ENCODE peak calls at places on chromosomes 2 and 18, in six cellular contexts. One of them, this sample, is unnamed.

GRCh38 chr18:77733292-77733903 is 483.8 kb downstream of the GALR1 start:
- DNase-seq in sigmoid colon: no peak
- DNase-seq in endothelial cell of umbilical vein: no peak
- DNase-seq in keratinocyte: no peak
- DNase-seq in IMR-90: no peak
- DNase-seq in astrocyte: no peak
- DNase-seq in this sample: no peak

GRCh38 chr18:7173216-7173615 is 55.6 kb upstream of the LAMA1 start:
- DNase-seq in sigmoid colon: no peak
- DNase-seq in endothelial cell of umbilical vein: no peak
- DNase-seq in keratinocyte: no peak
- DNase-seq in IMR-90: no peak
- DNase-seq in astrocyte: no peak
- DNase-seq in this sample: no peak

GRCh38 chr2:65231121-65231520 is 3.5 kb downstream of the ACTR2 start:
- DNase-seq in sigmoid colon: no peak
- DNase-seq in endothelial cell of umbilical vein: peak; percentile 3
- DNase-seq in keratinocyte: no peak
- DNase-seq in IMR-90: peak; percentile 61
- DNase-seq in astrocyte: peak; percentile 54
- DNase-seq in this sample: no peak

GRCh38 chr2:102703748-102704147 is 58.1 kb upstream of the TMEM182 start:
- DNase-seq in sigmoid colon: no peak
- DNase-seq in endothelial cell of umbilical vein: peak; percentile 28
- DNase-seq in keratinocyte: no peak
- DNase-seq in IMR-90: peak; percentile 5
- DNase-seq in astrocyte: peak; percentile 2
- DNase-seq in this sample: peak; percentile 4

GRCh38 chr2:233413529-233414272 is 59.4 kb downstream of the DGKD start:
- DNase-seq in sigmoid colon: no peak
- DNase-seq in endothelial cell of umbilical vein: peak; percentile 80
- DNase-seq in keratinocyte: peak; percentile 21
- DNase-seq in IMR-90: peak; percentile 46
- DNase-seq in astrocyte: peak; percentile 67
- DNase-seq in this sample: peak; percentile 78

GRCh38 chr2:148298201-148298600 is 277.3 kb downstream of the MBD5 start:
- DNase-seq in sigmoid colon: no peak
- DNase-seq in endothelial cell of umbilical vein: no peak
- DNase-seq in keratinocyte: no peak
- DNase-seq in IMR-90: peak; percentile 16
- DNase-seq in astrocyte: peak; percentile 26
- DNase-seq in this sample: no peak

GRCh38 chr2:56364902-56365301 is 181.1 kb downstream of the CCDC85A start:
- DNase-seq in sigmoid colon: no peak
- DNase-seq in endothelial cell of umbilical vein: peak; percentile 21
- DNase-seq in keratinocyte: no peak
- DNase-seq in IMR-90: no peak
- DNase-seq in astrocyte: no peak
- DNase-seq in this sample: no peak

GRCh38 chr2:176491172-176491904 is 222.1 kb downstream of the MTX2 start:
- DNase-seq in sigmoid colon: peak; percentile 84
- DNase-seq in endothelial cell of umbilical vein: no peak
- DNase-seq in keratinocyte: peak; percentile 98
- DNase-seq in IMR-90: peak; percentile 96
- DNase-seq in astrocyte: peak; percentile 100
- DNase-seq in this sample: peak; percentile 90

GRCh38 chr2:2057125-2057721 is 273.9 kb downstream of the MYT1L start:
- DNase-seq in sigmoid colon: peak; percentile 72
- DNase-seq in endothelial cell of umbilical vein: peak; percentile 1
- DNase-seq in keratinocyte: no peak
- DNase-seq in IMR-90: no peak
- DNase-seq in astrocyte: peak; percentile 5
- DNase-seq in this sample: no peak

GRCh38 chr18:13394794-13395193 is 176.2 kb downstream of the LDLRAD4 start:
- DNase-seq in sigmoid colon: no peak
- DNase-seq in endothelial cell of umbilical vein: no peak
- DNase-seq in keratinocyte: no peak
- DNase-seq in IMR-90: no peak
- DNase-seq in astrocyte: no peak
- DNase-seq in this sample: no peak

GRCh38 chr2:159010340-159010739 is 41.9 kb downstream of the TANC1 start:
- DNase-seq in sigmoid colon: no peak
- DNase-seq in endothelial cell of umbilical vein: peak; percentile 52
- DNase-seq in keratinocyte: no peak
- DNase-seq in IMR-90: peak; percentile 80
- DNase-seq in astrocyte: peak; percentile 77
- DNase-seq in this sample: no peak

GRCh38 chr2:12278217-12278755 is 438.4 kb upstream of the TRIB2 start:
- DNase-seq in sigmoid colon: no peak
- DNase-seq in endothelial cell of umbilical vein: no peak
- DNase-seq in keratinocyte: no peak
- DNase-seq in IMR-90: no peak
- DNase-seq in astrocyte: no peak
- DNase-seq in this sample: no peak

GRCh38 chr2:227324671-227325055 is 388 bp upstream of the MFF start:
- DNase-seq in sigmoid colon: no peak
- DNase-seq in endothelial cell of umbilical vein: no peak
- DNase-seq in keratinocyte: no peak
- DNase-seq in IMR-90: peak; percentile 32
- DNase-seq in astrocyte: no peak
- DNase-seq in this sample: no peak

GRCh38 chr2:30408961-30409387 is 38.1 kb upstream of the LCLAT1 start:
- DNase-seq in sigmoid colon: no peak
- DNase-seq in endothelial cell of umbilical vein: no peak
- DNase-seq in keratinocyte: no peak
- DNase-seq in IMR-90: peak; percentile 89
- DNase-seq in astrocyte: peak; percentile 84
- DNase-seq in this sample: no peak

GRCh38 chr18:3624818-3625716 is 175.1 kb downstream of the TGIF1 start:
- DNase-seq in sigmoid colon: peak; percentile 72
- DNase-seq in endothelial cell of umbilical vein: peak; percentile 81
- DNase-seq in keratinocyte: peak; percentile 77
- DNase-seq in IMR-90: peak; percentile 98
- DNase-seq in astrocyte: peak; percentile 99
- DNase-seq in this sample: peak; percentile 96

GRCh38 chr2:198628596-198628995 is 824.2 kb downstream of the PLCL1 start:
- DNase-seq in sigmoid colon: no peak
- DNase-seq in endothelial cell of umbilical vein: no peak
- DNase-seq in keratinocyte: peak; percentile 5
- DNase-seq in IMR-90: no peak
- DNase-seq in astrocyte: no peak
- DNase-seq in this sample: no peak

GRCh38 chr2:10091182-10091932 is 11.1 kb upstream of the CYS1 start:
- DNase-seq in sigmoid colon: no peak
- DNase-seq in endothelial cell of umbilical vein: no peak
- DNase-seq in keratinocyte: no peak
- DNase-seq in IMR-90: no peak
- DNase-seq in astrocyte: no peak
- DNase-seq in this sample: no peak

GRCh38 chr2:211086049-211086448 is 529.6 kb downstream of the CPS1 start:
- DNase-seq in sigmoid colon: no peak
- DNase-seq in endothelial cell of umbilical vein: no peak
- DNase-seq in keratinocyte: no peak
- DNase-seq in IMR-90: no peak
- DNase-seq in astrocyte: no peak
- DNase-seq in this sample: no peak

GRCh38 chr2:47226124-47227040 is 71.3 kb upstream of the STPG4 start:
- DNase-seq in sigmoid colon: no peak
- DNase-seq in endothelial cell of umbilical vein: no peak
- DNase-seq in keratinocyte: no peak
- DNase-seq in IMR-90: peak; percentile 51
- DNase-seq in astrocyte: no peak
- DNase-seq in this sample: no peak

GRCh38 chr2:109277414-109277813 is 148.4 kb downstream of the SH3RF3 start:
- DNase-seq in sigmoid colon: no peak
- DNase-seq in endothelial cell of umbilical vein: no peak
- DNase-seq in keratinocyte: no peak
- DNase-seq in IMR-90: no peak
- DNase-seq in astrocyte: no peak
- DNase-seq in this sample: no peak

GRCh38 chr18:5476961-5477800 is 66.6 kb downstream of the EPB41L3 start:
- DNase-seq in sigmoid colon: no peak
- DNase-seq in endothelial cell of umbilical vein: peak; percentile 44
- DNase-seq in keratinocyte: no peak
- DNase-seq in IMR-90: peak; percentile 16
- DNase-seq in astrocyte: peak; percentile 47
- DNase-seq in this sample: no peak

GRCh38 chr2:159617651-159618050 is 1.3 kb upstream of the BAZ2B start:
- DNase-seq in sigmoid colon: no peak
- DNase-seq in endothelial cell of umbilical vein: peak; percentile 52
- DNase-seq in keratinocyte: no peak
- DNase-seq in IMR-90: peak; percentile 31
- DNase-seq in astrocyte: peak; percentile 39
- DNase-seq in this sample: no peak

GRCh38 chr2:72996152-72996502 is 75.4 kb downstream of the SFXN5 start:
- DNase-seq in sigmoid colon: peak; percentile 52
- DNase-seq in endothelial cell of umbilical vein: no peak
- DNase-seq in keratinocyte: no peak
- DNase-seq in IMR-90: no peak
- DNase-seq in astrocyte: no peak
- DNase-seq in this sample: no peak

GRCh38 chr2:174342600-174343342 is 8.0 kb downstream of the SP9 start:
- DNase-seq in sigmoid colon: no peak
- DNase-seq in endothelial cell of umbilical vein: peak; percentile 23
- DNase-seq in keratinocyte: no peak
- DNase-seq in IMR-90: no peak
- DNase-seq in astrocyte: no peak
- DNase-seq in this sample: no peak

GRCh38 chr18:61893971-61894750 is 1.4 kb upstream of the RNF152 start:
- DNase-seq in sigmoid colon: peak; percentile 86
- DNase-seq in endothelial cell of umbilical vein: peak; percentile 82
- DNase-seq in keratinocyte: no peak
- DNase-seq in IMR-90: peak; percentile 64
- DNase-seq in astrocyte: no peak
- DNase-seq in this sample: no peak

GRCh38 chr2:199797431-199797830 is 53.6 kb downstream of the FTCDNL1 start:
- DNase-seq in sigmoid colon: no peak
- DNase-seq in endothelial cell of umbilical vein: no peak
- DNase-seq in keratinocyte: no peak
- DNase-seq in IMR-90: no peak
- DNase-seq in astrocyte: no peak
- DNase-seq in this sample: no peak

GRCh38 chr18:62157843-62158242 is 29.0 kb downstream of the PIGN start:
- DNase-seq in sigmoid colon: no peak
- DNase-seq in endothelial cell of umbilical vein: no peak
- DNase-seq in keratinocyte: no peak
- DNase-seq in IMR-90: no peak
- DNase-seq in astrocyte: no peak
- DNase-seq in this sample: no peak

GRCh38 chr2:130241041-130241707 is 42.9 kb upstream of the TUBA3E start:
- DNase-seq in sigmoid colon: no peak
- DNase-seq in endothelial cell of umbilical vein: peak; percentile 61
- DNase-seq in keratinocyte: peak; percentile 54
- DNase-seq in IMR-90: peak; percentile 5
- DNase-seq in astrocyte: peak; percentile 39
- DNase-seq in this sample: peak; percentile 56

GRCh38 chr2:67037655-67038054 is 359.5 kb upstream of the ETAA1 start:
- DNase-seq in sigmoid colon: no peak
- DNase-seq in endothelial cell of umbilical vein: no peak
- DNase-seq in keratinocyte: no peak
- DNase-seq in IMR-90: no peak
- DNase-seq in astrocyte: no peak
- DNase-seq in this sample: no peak

GRCh38 chr2:68390600-68390999 is 25.5 kb downstream of the PLEK start:
- DNase-seq in sigmoid colon: no peak
- DNase-seq in endothelial cell of umbilical vein: no peak
- DNase-seq in keratinocyte: no peak
- DNase-seq in IMR-90: no peak
- DNase-seq in astrocyte: no peak
- DNase-seq in this sample: no peak

GRCh38 chr2:68390114-68390513 is 25.0 kb downstream of the PLEK start:
- DNase-seq in sigmoid colon: no peak
- DNase-seq in endothelial cell of umbilical vein: no peak
- DNase-seq in keratinocyte: no peak
- DNase-seq in IMR-90: no peak
- DNase-seq in astrocyte: no peak
- DNase-seq in this sample: no peak

GRCh38 chr2:68391869-68392268 is 26.8 kb downstream of the PLEK start:
- DNase-seq in sigmoid colon: no peak
- DNase-seq in endothelial cell of umbilical vein: no peak
- DNase-seq in keratinocyte: no peak
- DNase-seq in IMR-90: no peak
- DNase-seq in astrocyte: no peak
- DNase-seq in this sample: no peak

GRCh38 chr2:68388772-68389171 is 23.7 kb downstream of the PLEK start:
- DNase-seq in sigmoid colon: no peak
- DNase-seq in endothelial cell of umbilical vein: no peak
- DNase-seq in keratinocyte: no peak
- DNase-seq in IMR-90: no peak
- DNase-seq in astrocyte: no peak
- DNase-seq in this sample: no peak

DNA sequence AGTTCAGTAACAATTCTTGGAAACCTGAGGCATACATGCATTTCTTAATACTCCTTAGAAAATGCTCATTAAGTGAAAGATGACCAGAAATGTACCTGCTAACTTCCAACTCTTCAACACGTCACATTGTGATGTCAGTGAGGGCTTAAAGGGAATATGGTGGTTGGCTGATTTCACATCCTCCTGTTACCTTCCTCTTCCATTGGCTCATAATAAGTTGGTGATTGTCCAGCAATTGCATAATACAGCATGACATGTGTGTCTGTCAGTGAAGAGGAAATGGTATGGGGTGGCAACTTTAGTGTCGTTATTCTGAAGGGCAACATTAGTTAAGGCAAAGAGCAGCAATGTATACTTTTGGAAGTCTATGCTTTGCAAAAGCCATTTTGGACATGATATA is 26.0 kb downstream of the PLEK start:
- DNase-seq in sigmoid colon: no peak
- DNase-seq in endothelial cell of umbilical vein: no peak
- DNase-seq in keratinocyte: no peak
- DNase-seq in IMR-90: no peak
- DNase-seq in astrocyte: no peak
- DNase-seq in this sample: no peak
- H3K4me3 ChIP-seq in sigmoid colon: no peak overlapping the region
- H3K4me3 ChIP-seq in endothelial cell of umbilical vein: no peak overlapping the region
- H3K4me3 ChIP-seq in keratinocyte: no peak overlapping the region
- H3K4me3 ChIP-seq in IMR-90: no peak overlapping the region
- H3K4me3 ChIP-seq in astrocyte: no peak overlapping the region
- H3K4me3 ChIP-seq in this sample: no peak overlapping the region

GRCh38 chr2:38508311-38509039 is 94.3 kb downstream of the HNRNPLL start:
- DNase-seq in sigmoid colon: peak; percentile 95
- DNase-seq in endothelial cell of umbilical vein: peak; percentile 79
- DNase-seq in keratinocyte: peak; percentile 35
- DNase-seq in IMR-90: peak; percentile 66
- DNase-seq in astrocyte: peak; percentile 46
- DNase-seq in this sample: peak; percentile 39
- TF ChIP-seq CTCF in sigmoid colon: no peak
- TF ChIP-seq CTCF in endothelial cell of umbilical vein: peak; percentile 59
- TF ChIP-seq CTCF in keratinocyte: peak; percentile 74
- TF ChIP-seq CTCF in IMR-90: peak; percentile 40
- TF ChIP-seq CTCF in astrocyte: peak; percentile 34
- TF ChIP-seq CTCF in this sample: peak; percentile 67

GRCh38 chr2:242047963-242048362 is 178.4 kb downstream of the RTP5 start:
- DNase-seq in sigmoid colon: peak; percentile 8
- DNase-seq in endothelial cell of umbilical vein: no peak
- DNase-seq in keratinocyte: no peak
- DNase-seq in IMR-90: no peak
- DNase-seq in astrocyte: no peak
- DNase-seq in this sample: no peak
- H3K27me3 ChIP-seq in sigmoid colon: peaks cover 39% of the 10 kb centered on the region
- H3K27me3 ChIP-seq in endothelial cell of umbilical vein: no peaks in the 10 kb centered on the region
- H3K27me3 ChIP-seq in keratinocyte: peaks cover 5% of the 10 kb centered on the region
- H3K27me3 ChIP-seq in IMR-90: peaks cover 39% of the 10 kb centered on the region
- H3K27me3 ChIP-seq in astrocyte: peaks cover 21% of the 10 kb centered on the region
- H3K27me3 ChIP-seq in this sample: peaks cover 35% of the 10 kb centered on the region

GRCh38 chr18:48697441-48697840 is 158.6 kb downstream of the CTIF start:
- DNase-seq in sigmoid colon: no peak
- DNase-seq in endothelial cell of umbilical vein: no peak
- DNase-seq in keratinocyte: no peak
- DNase-seq in IMR-90: no peak
- DNase-seq in astrocyte: no peak
- DNase-seq in this sample: no peak
- H3K4me3 ChIP-seq in sigmoid colon: no peak overlapping the region
- H3K4me3 ChIP-seq in endothelial cell of umbilical vein: no peak overlapping the region
- H3K4me3 ChIP-seq in keratinocyte: no peak overlapping the region
- H3K4me3 ChIP-seq in IMR-90: no peak overlapping the region
- H3K4me3 ChIP-seq in astrocyte: no peak overlapping the region
- H3K4me3 ChIP-seq in this sample: no peak overlapping the region